ENCODE peak calls at places on chromosomes 3 and 15, in five cellular contexts. D is NCI-H226, M is astrocyte of the spinal cord, J is epithelial cell of prostate, C is anterior cingulate cortex. B is an unnamed sample.

GRCh38 chr3:191882289-191882688 is 421.3 kb downstream of the PYDC2 start:
- DNase-seq in J (no peak), D (peak; percentile 79), C (no peak), M (no peak), B (no peak)

GRCh38 chr3:113791381-113791780 is 44.5 kb downstream of the ATP6V1A start:
- DNase-seq in J (no peak), C (no peak), D (no peak), M (peak; percentile 33), B (no peak)

GRCh38 chr15:75460646-75461045 is 9.2 kb upstream of the SIN3A start:
- DNase-seq in M (no peak), D (no peak), C (no peak), J (no peak), B (no peak)

GRCh38 chr3:141452045-141452444 is 34.8 kb upstream of the RASA2 start:
- DNase-seq in J (no peak), C (peak; percentile 15), M (peak; percentile 80), D (peak; percentile 14), B (no peak)

GRCh38 chr3:190261015-190261414 is 61.2 kb downstream of the CLDN1 start:
- DNase-seq in J (no peak), M (peak; percentile 55), C (no peak), D (no peak), B (no peak)

GRCh38 chr3:188421836-188422540 is 268.0 kb downstream of the LPP start:
- DNase-seq in M (no peak), C (no peak), J (no peak), D (no peak), B (no peak)

GRCh38 chr3:45711936-45712335 is 22.7 kb downstream of the SACM1L start:
- DNase-seq in D (no peak), C (no peak), M (peak; percentile 29), J (no peak), B (no peak)

GRCh38 chr3:24494616-24495333 is at the start of gene THRB:
- DNase-seq in J (no peak), M (peak; percentile 43), C (peak; percentile 83), D (peak; percentile 23), B (peak; percentile 42)

GRCh38 chr15:58344164-58345070 is 87.4 kb upstream of the LIPC start:
- DNase-seq in C (no peak), J (no peak), D (no peak), M (no peak), B (no peak)

GRCh38 chr15:29034151-29034550 is 148.4 kb downstream of the APBA2 start:
- DNase-seq in J (no peak), D (no peak), C (no peak), M (peak; percentile 16), B (no peak)

GRCh38 chr15:81117581-81117980 is 16.5 kb upstream of the CFAP161 start:
- DNase-seq in D (no peak), J (no peak), C (no peak), M (no peak), B (no peak)

GRCh38 chr15:77107531-77108355 is 36.8 kb upstream of the TSPAN3 start:
- DNase-seq in M (peak; percentile 68), J (no peak), D (peak; percentile 40), C (peak; percentile 49), B (no peak)

GRCh38 chr15:57566840-57567239 is 24.9 kb upstream of the MYZAP start:
- DNase-seq in J (no peak), C (no peak), D (peak; percentile 26), M (no peak), B (no peak)

GRCh38 chr3:13648060-13648743 is 99.3 kb downstream of the FBLN2 start:
- DNase-seq in J (peak; percentile 24), D (peak; percentile 70), M (peak; percentile 82), C (peak; percentile 91), B (peak; percentile 81)

GRCh38 chr3:12993022-12993622 is 80.1 kb downstream of the IQSEC1 start:
- DNase-seq in M (no peak), C (no peak), J (no peak), D (peak; percentile 16), B (no peak)

GRCh38 chr3:197022405-197023231 is 7.0 kb downstream of the MELTF start:
- DNase-seq in D (no peak), J (no peak), M (no peak), C (no peak), B (no peak)

GRCh38 chr15:41827290-41827879 is 507 bp upstream of the JMJD7 start:
- DNase-seq in J (no peak), D (no peak), C (no peak), M (no peak), B (no peak)

GRCh38 chr3:23949784-23950183 is 4.7 kb downstream of the NR1D2 start:
- DNase-seq in D (no peak), M (peak; percentile 27), C (no peak), J (no peak), B (no peak)

GRCh38 chr3:43695443-43695842 is 4.7 kb downstream of the ABHD5 start:
- DNase-seq in C (no peak), D (peak; percentile 67), M (peak; percentile 48), J (no peak), B (no peak)

GRCh38 chr3:72157782-72158638 is 373.1 kb upstream of the PROK2 start:
- DNase-seq in J (no peak), C (no peak), M (no peak), D (no peak), B (no peak)

GRCh38 chr3:149490260-149490971 is 15.9 kb downstream of the TM4SF4 start:
- DNase-seq in C (no peak), D (no peak), J (no peak), M (no peak), B (no peak)

GRCh38 chr15:35479423-35479822 is 66.5 kb downstream of the DPH6 start:
- DNase-seq in D (no peak), M (no peak), C (no peak), J (no peak), B (no peak)

GRCh38 chr3:123068227-123069020 is 1.6 kb downstream of the PDIA5 start:
- DNase-seq in D (no peak), M (no peak), J (no peak), C (no peak), B (no peak)

GRCh38 chr15:67109141-67110034 is 44.0 kb downstream of the SMAD3 start:
- DNase-seq in M (peak; percentile 99), J (no peak), D (peak; percentile 99), C (no peak), B (no peak)